ENCODE peak calls at places on chromosomes 7 and 10, in four cellular contexts. S is body of pancreas, R is GM12892, M is upper lobe of left lung. C is an unnamed sample.
A peak's percentile ranks its signal among the peaks of the same experiment; 100 is the strongest.

GRCh38 chr7:7454000-7454399 is 81.7 kb downstream of the COL28A1 start:
- DNase-seq in S (no peak), M (no peak), R (no peak), C (no peak)

GRCh38 chr7:39527951-39528350 is 38.3 kb upstream of the YAE1 start:
- DNase-seq in R (no peak), M (no peak), S (no peak), C (no peak)

GRCh38 chr7:138948403-138948802 is 32.8 kb downstream of the KIAA1549 start:
- DNase-seq in S (no peak), R (no peak), M (no peak), C (no peak)

GRCh38 chr10:76558586-76558985 is 1079.0 kb downstream of the KCNMA1 start:
- DNase-seq in S (peak; percentile 78), R (no peak), M (no peak), C (no peak)

GRCh38 chr7:102432476-102433318 is 678 bp upstream of the ORAI2 start:
- DNase-seq in M (no peak), S (peak; percentile 24), R (no peak), C (no peak)

GRCh38 chr10:23331567-23332290 is 12.9 kb downstream of the C10orf67 start:
- DNase-seq in R (no peak), S (no peak), M (no peak), C (no peak)

GRCh38 chr10:121608669-121609190 is 10.5 kb upstream of the FGFR2 start:
- DNase-seq in S (peak; percentile 56), R (peak; percentile 62), M (peak; percentile 93), C (peak; percentile 79)

GRCh38 chr10:111113961-111114830 is 37.4 kb downstream of the ADRA2A start:
- DNase-seq in R (no peak), S (no peak), M (peak; percentile 22), C (no peak)

GRCh38 chr7:93298206-93298605 is 66.0 kb downstream of the VPS50 start:
- DNase-seq in S (no peak), M (no peak), R (no peak), C (no peak)

GRCh38 chr10:61635946-61636345 is 26.8 kb upstream of the CABCOCO1 start:
- DNase-seq in S (no peak), M (no peak), R (no peak), C (no peak)

GRCh38 chr10:131994435-131994834 is 12.7 kb upstream of the BNIP3 start:
- DNase-seq in S (peak; percentile 45), R (no peak), M (no peak), C (no peak)

GRCh38 chr7:140694592-140694991 is 1.9 kb upstream of the NDUFB2 start:
- DNase-seq in R (no peak), S (no peak), M (no peak), C (no peak)

GRCh38 chr10:6068422-6068821 is 6.3 kb upstream of the IL2RA start:
- DNase-seq in R (no peak), M (no peak), S (peak; percentile 5), C (no peak)

GRCh38 chr7:662576-662975 is 63.9 kb upstream of the DNAAF5 start:
- DNase-seq in R (no peak), M (no peak), S (no peak), C (no peak)

GRCh38 chr7:29119538-29119937 is 26.8 kb downstream of the CPVL start:
- DNase-seq in S (no peak), M (no peak), R (no peak), C (no peak)

GRCh38 chr10:96448021-96448457 is 65.7 kb downstream of the TLL2 start:
- DNase-seq in M (peak; percentile 42), R (peak; percentile 43), S (no peak), C (peak; percentile 25)

GRCh38 chr7:147510913-147511312 is 1079.7 kb upstream of the C7orf33 start:
- DNase-seq in M (no peak), S (no peak), R (no peak), C (no peak)

GRCh38 chr7:14210075-14210474 is 220.6 kb upstream of the ETV1 start:
- DNase-seq in S (no peak), R (no peak), M (no peak), C (no peak)

GRCh38 chr7:114084381-114085312 is 165.8 kb upstream of the PPP1R3A start:
- DNase-seq in M (peak; percentile 87), R (no peak), S (peak; percentile 67), C (no peak)

GRCh38 chr7:130118294-130118693 is 48.0 kb downstream of the KLHDC10 start:
- DNase-seq in S (no peak), M (no peak), R (no peak), C (no peak)

GRCh38 chr10:58775960-58776574 is 263.4 kb downstream of the BICC1 start:
- DNase-seq in S (no peak), M (no peak), R (no peak), C (no peak)

GRCh38 chr10:43060291-43060690 is 16.6 kb upstream of the RET start:
- DNase-seq in M (no peak), S (no peak), R (no peak), C (no peak)

GRCh38 chr7:134339475-134339874 is 22.7 kb upstream of the SLC35B4 start:
- DNase-seq in M (no peak), S (peak; percentile 55), R (no peak), C (no peak)

GRCh38 chr7:123285076-123285700 is 85.4 kb upstream of the SLC13A1 start:
- DNase-seq in R (no peak), S (no peak), M (no peak), C (no peak)

GRCh38 chr10:106535304-106535964 is 629.1 kb downstream of the SORCS1 start:
- DNase-seq in S (no peak), R (no peak), M (no peak), C (no peak)

GRCh38 chr7:6416516-6417145 is 31.1 kb downstream of the DAGLB start:
- DNase-seq in S (no peak), M (peak; percentile 75), R (no peak), C (no peak)

GRCh38 chr7:20835111-20835750 is 48.5 kb upstream of the SP8 start:
- DNase-seq in S (no peak), M (no peak), R (no peak), C (no peak)

GRCh38 chr10:91682912-91683311 is 50.0 kb upstream of the PPP1R3C start:
- DNase-seq in M (no peak), R (no peak), S (no peak), C (no peak)

GRCh38 chr7:155555116-155555695 is 8.8 kb upstream of the CNPY1 start:
- DNase-seq in R (no peak), S (no peak), M (no peak), C (no peak)

GRCh38 chr7:141076377-141076776 is 2.5 kb downstream of the TMEM178B start:
- DNase-seq in R (no peak), M (no peak), S (no peak), C (no peak)

GRCh38 chr7:93958651-93959050 is 37.1 kb downstream of the GNG11 start:
- DNase-seq in R (no peak), M (no peak), S (no peak), C (no peak)

GRCh38 chr10:79360499-79361342 is 13.5 kb downstream of the PPIF start:
- DNase-seq in R (no peak), M (no peak), S (no peak), C (no peak)
- TF ChIP-seq POLR2A in R (no peak), M (no peak), S (no peak), C (no peak)

DNA sequence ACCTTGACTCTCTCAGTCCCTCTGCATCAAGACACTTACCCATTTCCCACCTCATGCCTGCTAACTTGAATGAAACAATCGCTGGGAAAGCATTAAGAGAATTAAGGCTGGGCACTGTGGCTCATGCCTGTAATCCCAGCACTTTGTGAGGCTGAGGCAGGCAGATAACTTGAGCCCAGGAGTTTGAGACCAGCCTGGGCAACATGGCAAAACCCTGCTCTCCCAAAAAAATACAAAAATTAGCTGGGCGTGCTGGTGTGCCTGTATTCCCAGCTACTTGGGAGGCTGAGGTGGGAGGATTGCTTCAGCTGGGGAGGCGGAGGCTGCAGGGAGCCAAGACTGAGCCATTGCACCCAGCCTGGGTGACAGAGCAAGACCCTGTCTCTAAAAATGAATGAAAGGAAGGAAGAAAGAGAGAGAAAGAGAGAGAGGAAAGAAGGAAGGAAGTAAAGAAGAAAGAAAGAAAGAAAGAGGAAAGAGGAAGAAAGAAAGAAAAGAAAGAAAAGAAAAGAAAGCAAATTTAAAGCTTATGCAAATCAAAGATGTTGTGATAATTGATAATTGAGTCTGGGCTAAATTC is 646 bp downstream of the SERPINE1 start:
- DNase-seq in S (no peak), M (no peak), R (no peak), C (no peak)
- TF ChIP-seq POLR2A in S (no peak), M (no peak), R (no peak), C (no peak)

GRCh38 chr10:93445097-93445960 is 36.8 kb downstream of the MYOF start:
- DNase-seq in S (peak; percentile 100), R (no peak), M (peak; percentile 89), C (no peak)
- TF ChIP-seq POLR2A in S (peak; percentile 89), R (no peak), M (no peak), C (no peak)

GRCh38 chr10:119167041-119167440 is 1.5 kb upstream of the SFXN4 start:
- DNase-seq in S (no peak), M (no peak), R (no peak), C (no peak)

GRCh38 chr10:119166111-119166500 is 592 bp upstream of the SFXN4 start:
- DNase-seq in M (no peak), R (no peak), S (no peak), C (no peak)

GRCh38 chr10:119166564-119166963 is 1.1 kb upstream of the SFXN4 start:
- DNase-seq in R (no peak), M (no peak), S (no peak), C (no peak)

GRCh38 chr10:119162693-119163092 is 2.8 kb downstream of the SFXN4 start:
- DNase-seq in R (no peak), M (no peak), S (no peak), C (no peak)

GRCh38 chr10:119165171-119166110 is at the start of gene SFXN4:
- DNase-seq in S (peak; percentile 77), M (peak; percentile 97), R (peak; percentile 79), C (peak; percentile 81)
- TF ChIP-seq POLR2A in S (peak; percentile 74), M (peak; percentile 45), R (peak; percentile 83), C (peak; percentile 75)

GRCh38 chr7:2523941-2524807 is 4.6 kb downstream of the LFNG start:
- DNase-seq in M (peak; percentile 93), S (peak; percentile 99), R (no peak), C (no peak)
- TF ChIP-seq POLR2A in M (no peak), S (peak; percentile 77), R (no peak), C (no peak)

DNA sequence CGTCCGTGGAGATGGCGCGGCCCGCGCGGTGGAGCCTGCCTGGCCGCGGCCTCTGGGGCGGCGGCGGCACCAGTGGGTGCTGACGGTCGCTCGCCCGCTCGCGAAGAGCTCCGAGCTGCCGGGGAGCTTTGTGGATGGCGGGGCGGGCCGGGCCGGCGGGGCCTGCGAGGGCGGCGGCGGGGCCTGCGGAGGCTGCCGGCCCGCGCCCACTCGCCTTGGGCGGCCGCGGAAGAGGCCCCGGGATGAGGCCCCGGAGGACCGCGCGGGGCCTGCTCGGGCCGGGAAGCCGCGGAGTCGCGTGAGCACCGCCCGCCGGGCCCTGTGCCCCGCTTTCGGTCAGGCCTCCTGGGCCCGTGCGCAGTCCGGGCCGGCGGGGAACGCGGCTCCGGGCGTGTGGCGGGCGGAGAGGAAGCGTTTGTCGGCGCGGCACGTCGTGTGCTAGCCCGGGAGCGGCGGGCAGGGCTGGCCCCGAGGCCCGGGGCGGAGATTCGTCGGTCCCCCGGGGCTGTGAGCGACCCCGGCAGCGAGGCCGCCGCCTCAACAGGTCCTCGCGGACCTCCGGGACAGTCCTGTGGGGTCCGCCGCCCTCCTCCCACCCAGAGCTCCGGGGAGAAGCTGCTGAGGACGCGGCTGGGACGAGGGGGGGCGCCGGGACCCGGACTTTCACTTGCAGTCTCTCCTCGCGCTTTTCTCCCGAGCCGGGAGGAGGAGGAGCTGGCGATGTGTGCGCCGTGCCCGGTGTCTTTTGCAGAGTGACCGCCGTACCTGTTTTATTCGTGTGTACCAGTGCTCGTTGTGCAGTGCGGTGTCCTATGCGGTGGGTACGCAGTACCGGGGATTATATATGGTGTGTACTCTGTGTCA is 578 bp downstream of the ZMYND11 start:
- DNase-seq in R (peak; percentile 50), M (peak; percentile 92), S (peak; percentile 66), C (peak; percentile 41)
- TF ChIP-seq POLR2A in R (peak; percentile 58), M (no peak), S (peak; percentile 78), C (peak; percentile 56)